ENCODE peak calls at places on chromosomes 16 and 17, in nine cellular contexts. M is EL; V is activated T-helper 1 cell treated with anti-CD3 and anti-CD28 coated beads, Interleukin-2, amount 50 U/mL, for 16 hours; I is NCI-H1436; S is fibroblast of lung; R is neural crest cell; D is activated CD4-positive, alpha-beta T cell treated with anti-CD3 and anti-CD28 coated beads, Interleukin-2, amount 50 U/mL, for 48 hours; Q is stimulated activated CD8-positive, alpha-beta memory T cell treated with anti-CD3 and anti-CD28 coated beads, Interleukin-4, amount 100 ng/mL, for 1 hour; O is GOT3. X is an unnamed sample.

GRCh38 chr16:83692224-83692623 is 115.6 kb upstream of the HSBP1 start:
- DNase-seq in Q (no peak), R (no peak), S (no peak), O (no peak), I (no peak), D (no peak), M (no peak), V (no peak), X (no peak)

GRCh38 chr16:24993722-24994686 is 21.2 kb downstream of the ARHGAP17 start:
- DNase-seq in Q (no peak), I (no peak), V (no peak), O (no peak), S (peak), M (peak), R (no peak), D (no peak), X (no peak)

GRCh38 chr16:12260647-12261262 is 284.2 kb downstream of the SNX29 start:
- DNase-seq in M (no peak), O (no peak), V (no peak), S (peak), I (no peak), R (no peak), D (no peak), Q (no peak), X (no peak)

GRCh38 chr16:25033852-25034251 is 18.7 kb upstream of the ARHGAP17 start:
- DNase-seq in V (no peak), O (no peak), Q (no peak), I (no peak), R (no peak), M (peak), S (peak), D (no peak), X (no peak)

GRCh38 chr16:29769507-29769906 is 8.5 kb upstream of the ZG16 start:
- DNase-seq in S (no peak), D (no peak), O (no peak), V (no peak), R (no peak), I (no peak), Q (no peak), M (no peak), X (no peak)

GRCh38 chr17:11318207-11318606 is 77.2 kb downstream of the SHISA6 start:
- DNase-seq in V (no peak), R (no peak), D (no peak), Q (no peak), M (no peak), I (no peak), S (no peak), O (no peak), X (no peak)

GRCh38 chr16:11204513-11205047 is 51.4 kb downstream of the SOCS1 start:
- DNase-seq in O (no peak), M (no peak), I (no peak), D (no peak), R (no peak), V (no peak), Q (no peak), S (no peak), X (no peak)

GRCh38 chr16:82439678-82440293 is 187.0 kb upstream of the CDH13 start:
- DNase-seq in M (peak), O (no peak), D (no peak), Q (no peak), V (no peak), R (peak), S (no peak), I (no peak), X (no peak)

GRCh38 chr16:21590791-21591190 is 8.6 kb upstream of the METTL9 start:
- DNase-seq in D (no peak), R (no peak), I (no peak), M (no peak), V (no peak), O (no peak), S (no peak), Q (no peak), X (no peak)

GRCh38 chr16:81597079-81597658 is 152.6 kb downstream of the CMIP start:
- DNase-seq in O (no peak), S (no peak), R (no peak), Q (no peak), M (no peak), V (no peak), D (no peak), I (no peak), X (no peak)

GRCh38 chr17:51166987-51167931 is 1.0 kb downstream of the NME2 start:
- DNase-seq in M (peak), D (peak), S (peak), Q (peak), O (no peak), V (peak), I (peak), R (peak), X (no peak)

GRCh38 chr17:6392609-6393367 is 42.1 kb downstream of the AIPL1 start:
- DNase-seq in S (no peak), M (no peak), D (no peak), V (no peak), I (peak), O (no peak), Q (no peak), R (no peak), X (no peak)

GRCh38 chr16:10335681-10336080 is 50.2 kb upstream of the ATF7IP2 start:
- DNase-seq in I (no peak), S (no peak), R (no peak), Q (no peak), O (no peak), M (no peak), V (no peak), D (no peak), X (no peak)

GRCh38 chr17:78555741-78556401 is 21.3 kb downstream of the DNAH17 start:
- DNase-seq in V (no peak), Q (no peak), D (no peak), R (no peak), S (no peak), O (no peak), I (no peak), M (no peak), X (no peak)

X was measured in HS-27A.